ENCODE peak calls at places on chromosomes 12 and 14, in nine cellular contexts. One of them, this sample, is unnamed.

GRCh38 chr12:10562306-10562933 is 51.0 kb downstream of the MAGOHB start:
- DNase-seq in HCT116: peak; percentile 48
- DNase-seq in GM23338: peak; percentile 44
- DNase-seq in endothelial cell of umbilical vein: peak; percentile 72
- DNase-seq in stomach: no peak
- DNase-seq in sigmoid colon: no peak
- DNase-seq in suprapubic skin: no peak
- DNase-seq in prostate gland: peak; percentile 22
- DNase-seq in H1: no peak
- DNase-seq in this sample: no peak

GRCh38 chr12:52870361-52871290 is 21.8 kb upstream of the KRT78 start:
- DNase-seq in HCT116: no peak
- DNase-seq in GM23338: peak; percentile 85
- DNase-seq in endothelial cell of umbilical vein: peak; percentile 32
- DNase-seq in stomach: peak; percentile 81
- DNase-seq in sigmoid colon: peak; percentile 63
- DNase-seq in suprapubic skin: no peak
- DNase-seq in prostate gland: peak; percentile 46
- DNase-seq in H1: no peak
- DNase-seq in this sample: no peak

GRCh38 chr14:93269341-93270068 is 62.4 kb downstream of the UBR7 start:
- DNase-seq in HCT116: no peak
- DNase-seq in GM23338: peak; percentile 3
- DNase-seq in endothelial cell of umbilical vein: no peak
- DNase-seq in stomach: no peak
- DNase-seq in sigmoid colon: no peak
- DNase-seq in suprapubic skin: no peak
- DNase-seq in prostate gland: no peak
- DNase-seq in H1: no peak
- DNase-seq in this sample: no peak

GRCh38 chr12:716506-716905 is 35.9 kb upstream of the WNK1 start:
- DNase-seq in HCT116: no peak
- DNase-seq in GM23338: no peak
- DNase-seq in endothelial cell of umbilical vein: peak; percentile 24
- DNase-seq in stomach: no peak
- DNase-seq in sigmoid colon: no peak
- DNase-seq in suprapubic skin: no peak
- DNase-seq in prostate gland: no peak
- DNase-seq in H1: no peak
- DNase-seq in this sample: no peak

GRCh38 chr14:88069677-88070076 is 64.7 kb downstream of the GPR65 start:
- DNase-seq in HCT116: no peak
- DNase-seq in GM23338: no peak
- DNase-seq in endothelial cell of umbilical vein: no peak
- DNase-seq in stomach: no peak
- DNase-seq in sigmoid colon: no peak
- DNase-seq in suprapubic skin: no peak
- DNase-seq in prostate gland: no peak
- DNase-seq in H1: no peak
- DNase-seq in this sample: no peak

GRCh38 chr12:89244536-89244935 is 107.8 kb downstream of the DUSP6 start:
- DNase-seq in HCT116: no peak
- DNase-seq in GM23338: no peak
- DNase-seq in endothelial cell of umbilical vein: peak; percentile 68
- DNase-seq in stomach: no peak
- DNase-seq in sigmoid colon: no peak
- DNase-seq in suprapubic skin: no peak
- DNase-seq in prostate gland: no peak
- DNase-seq in H1: no peak
- DNase-seq in this sample: peak; percentile 26

GRCh38 chr12:86634706-86635410 is 378.7 kb upstream of the MGAT4C start:
- DNase-seq in HCT116: no peak
- DNase-seq in GM23338: no peak
- DNase-seq in endothelial cell of umbilical vein: no peak
- DNase-seq in stomach: no peak
- DNase-seq in sigmoid colon: no peak
- DNase-seq in suprapubic skin: no peak
- DNase-seq in prostate gland: no peak
- DNase-seq in H1: no peak
- DNase-seq in this sample: no peak

GRCh38 chr14:87935081-87935828 is 57.7 kb downstream of the GALC start:
- DNase-seq in HCT116: no peak
- DNase-seq in GM23338: no peak
- DNase-seq in endothelial cell of umbilical vein: no peak
- DNase-seq in stomach: no peak
- DNase-seq in sigmoid colon: no peak
- DNase-seq in suprapubic skin: no peak
- DNase-seq in prostate gland: no peak
- DNase-seq in H1: no peak
- DNase-seq in this sample: no peak

GRCh38 chr12:53974084-53975018 is at the start of gene HOTAIR:
- DNase-seq in HCT116: no peak
- DNase-seq in GM23338: peak; percentile 54
- DNase-seq in endothelial cell of umbilical vein: no peak
- DNase-seq in stomach: no peak
- DNase-seq in sigmoid colon: no peak
- DNase-seq in suprapubic skin: no peak
- DNase-seq in prostate gland: no peak
- DNase-seq in H1: no peak
- DNase-seq in this sample: no peak

GRCh38 chr14:65032319-65032718 is 45.6 kb downstream of the FNTB start:
- DNase-seq in HCT116: no peak
- DNase-seq in GM23338: no peak
- DNase-seq in endothelial cell of umbilical vein: no peak
- DNase-seq in stomach: no peak
- DNase-seq in sigmoid colon: no peak
- DNase-seq in suprapubic skin: no peak
- DNase-seq in prostate gland: no peak
- DNase-seq in H1: no peak
- DNase-seq in this sample: no peak

GRCh38 chr12:49043856-49044258 is 16.7 kb downstream of the KMT2D start:
- DNase-seq in HCT116: no peak
- DNase-seq in GM23338: peak; percentile 82
- DNase-seq in endothelial cell of umbilical vein: peak; percentile 39
- DNase-seq in stomach: peak; percentile 60
- DNase-seq in sigmoid colon: peak; percentile 80
- DNase-seq in suprapubic skin: peak; percentile 83
- DNase-seq in prostate gland: no peak
- DNase-seq in H1: no peak
- DNase-seq in this sample: peak; percentile 56

GRCh38 chr12:15546102-15546701 is 223.9 kb downstream of the PTPRO start:
- DNase-seq in HCT116: no peak
- DNase-seq in GM23338: no peak
- DNase-seq in endothelial cell of umbilical vein: no peak
- DNase-seq in stomach: no peak
- DNase-seq in sigmoid colon: no peak
- DNase-seq in suprapubic skin: no peak
- DNase-seq in prostate gland: no peak
- DNase-seq in H1: no peak
- DNase-seq in this sample: no peak

GRCh38 chr14:47332099-47332498 is 343.3 kb downstream of the MDGA2 start:
- DNase-seq in HCT116: no peak
- DNase-seq in GM23338: no peak
- DNase-seq in endothelial cell of umbilical vein: no peak
- DNase-seq in stomach: no peak
- DNase-seq in sigmoid colon: no peak
- DNase-seq in suprapubic skin: no peak
- DNase-seq in prostate gland: no peak
- DNase-seq in H1: no peak
- DNase-seq in this sample: no peak

GRCh38 chr12:124517260-124518050 is 50.0 kb downstream of the NCOR2 start:
- DNase-seq in HCT116: no peak
- DNase-seq in GM23338: no peak
- DNase-seq in endothelial cell of umbilical vein: peak; percentile 79
- DNase-seq in stomach: peak; percentile 92
- DNase-seq in sigmoid colon: peak; percentile 94
- DNase-seq in suprapubic skin: peak; percentile 91
- DNase-seq in prostate gland: peak; percentile 92
- DNase-seq in H1: no peak
- DNase-seq in this sample: peak; percentile 90

GRCh38 chr12:68743416-68743815 is 2.6 kb upstream of the SLC35E3 start:
- DNase-seq in HCT116: no peak
- DNase-seq in GM23338: no peak
- DNase-seq in endothelial cell of umbilical vein: no peak
- DNase-seq in stomach: no peak
- DNase-seq in sigmoid colon: no peak
- DNase-seq in suprapubic skin: no peak
- DNase-seq in prostate gland: no peak
- DNase-seq in H1: no peak
- DNase-seq in this sample: no peak

GRCh38 chr14:87175175-87175574 is 817.8 kb downstream of the GALC start:
- DNase-seq in HCT116: no peak
- DNase-seq in GM23338: no peak
- DNase-seq in endothelial cell of umbilical vein: no peak
- DNase-seq in stomach: no peak
- DNase-seq in sigmoid colon: no peak
- DNase-seq in suprapubic skin: no peak
- DNase-seq in prostate gland: no peak
- DNase-seq in H1: no peak
- DNase-seq in this sample: no peak

GRCh38 chr12:85138833-85139232 is 102.7 kb downstream of the LRRIQ1 start:
- DNase-seq in HCT116: no peak
- DNase-seq in GM23338: no peak
- DNase-seq in endothelial cell of umbilical vein: no peak
- DNase-seq in stomach: no peak
- DNase-seq in sigmoid colon: no peak
- DNase-seq in suprapubic skin: no peak
- DNase-seq in prostate gland: no peak
- DNase-seq in H1: no peak
- DNase-seq in this sample: no peak

GRCh38 chr14:33859306-33859705 is 91.6 kb downstream of the EGLN3 start:
- DNase-seq in HCT116: no peak
- DNase-seq in GM23338: no peak
- DNase-seq in endothelial cell of umbilical vein: no peak
- DNase-seq in stomach: no peak
- DNase-seq in sigmoid colon: no peak
- DNase-seq in suprapubic skin: no peak
- DNase-seq in prostate gland: no peak
- DNase-seq in H1: no peak
- DNase-seq in this sample: no peak

GRCh38 chr12:108691995-108692808 is 39.1 kb downstream of the CORO1C start:
- DNase-seq in HCT116: no peak
- DNase-seq in GM23338: no peak
- DNase-seq in endothelial cell of umbilical vein: peak; percentile 59
- DNase-seq in stomach: no peak
- DNase-seq in sigmoid colon: peak; percentile 76
- DNase-seq in suprapubic skin: no peak
- DNase-seq in prostate gland: peak; percentile 62
- DNase-seq in H1: no peak
- DNase-seq in this sample: peak; percentile 86

GRCh38 chr12:116309343-116309742 is 31.9 kb upstream of the MED13L start:
- DNase-seq in HCT116: no peak
- DNase-seq in GM23338: no peak
- DNase-seq in endothelial cell of umbilical vein: no peak
- DNase-seq in stomach: no peak
- DNase-seq in sigmoid colon: no peak
- DNase-seq in suprapubic skin: no peak
- DNase-seq in prostate gland: no peak
- DNase-seq in H1: no peak
- DNase-seq in this sample: no peak
- TF ChIP-seq POLR2AphosphoS5 in HCT116: no peak
- TF ChIP-seq POLR2AphosphoS5 in GM23338: no peak
- TF ChIP-seq POLR2AphosphoS5 in endothelial cell of umbilical vein: no peak
- TF ChIP-seq POLR2AphosphoS5 in stomach: no peak
- TF ChIP-seq POLR2AphosphoS5 in sigmoid colon: no peak
- TF ChIP-seq POLR2AphosphoS5 in suprapubic skin: no peak
- TF ChIP-seq POLR2AphosphoS5 in prostate gland: no peak
- TF ChIP-seq POLR2AphosphoS5 in H1: no peak
- TF ChIP-seq POLR2AphosphoS5 in this sample: no peak

GRCh38 chr14:106766145-106766544 is 1239.8 kb downstream of the TMEM121 start:
- DNase-seq in HCT116: no peak
- DNase-seq in GM23338: no peak
- DNase-seq in endothelial cell of umbilical vein: no peak
- DNase-seq in stomach: no peak
- DNase-seq in sigmoid colon: no peak
- DNase-seq in suprapubic skin: no peak
- DNase-seq in prostate gland: no peak
- DNase-seq in H1: no peak
- DNase-seq in this sample: no peak
- H3K4me1 ChIP-seq in HCT116: no peaks in the 10 kb centered on the region
- H3K4me1 ChIP-seq in GM23338: no peaks in the 10 kb centered on the region
- H3K4me1 ChIP-seq in endothelial cell of umbilical vein: no peaks in the 10 kb centered on the region
- H3K4me1 ChIP-seq in stomach: no peaks in the 10 kb centered on the region
- H3K4me1 ChIP-seq in sigmoid colon: no peaks in the 10 kb centered on the region
- H3K4me1 ChIP-seq in suprapubic skin: no peaks in the 10 kb centered on the region
- H3K4me1 ChIP-seq in prostate gland: no peaks in the 10 kb centered on the region
- H3K4me1 ChIP-seq in H1: no peaks in the 10 kb centered on the region
- H3K4me1 ChIP-seq in this sample: no peaks in the 10 kb centered on the region

GRCh38 chr14:103343905-103344797 is 10.1 kb downstream of the EIF5 start:
- DNase-seq in HCT116: no peak
- DNase-seq in GM23338: no peak
- DNase-seq in endothelial cell of umbilical vein: no peak
- DNase-seq in stomach: no peak
- DNase-seq in sigmoid colon: no peak
- DNase-seq in suprapubic skin: no peak
- DNase-seq in prostate gland: no peak
- DNase-seq in H1: no peak
- DNase-seq in this sample: no peak
- H3K27ac ChIP-seq in HCT116: no peak overlapping the region
- H3K27ac ChIP-seq in GM23338: peak overlapping the region; percentile 13
- H3K27ac ChIP-seq in endothelial cell of umbilical vein: no peak overlapping the region
- H3K27ac ChIP-seq in stomach: no peak overlapping the region
- H3K27ac ChIP-seq in sigmoid colon: no peak overlapping the region
- H3K27ac ChIP-seq in suprapubic skin: no peak overlapping the region
- H3K27ac ChIP-seq in prostate gland: no peak overlapping the region
- H3K27ac ChIP-seq in H1: no peak overlapping the region
- H3K27ac ChIP-seq in this sample: no peak overlapping the region

GRCh38 chr12:94588271-94588785 is 62.0 kb downstream of the TMCC3 start:
- DNase-seq in HCT116: no peak
- DNase-seq in GM23338: no peak
- DNase-seq in endothelial cell of umbilical vein: peak; percentile 31
- DNase-seq in stomach: no peak
- DNase-seq in sigmoid colon: no peak
- DNase-seq in suprapubic skin: no peak
- DNase-seq in prostate gland: no peak
- DNase-seq in H1: no peak
- DNase-seq in this sample: no peak

GRCh38 chr12:94585624-94586023 is 64.7 kb downstream of the TMCC3 start:
- DNase-seq in HCT116: no peak
- DNase-seq in GM23338: no peak
- DNase-seq in endothelial cell of umbilical vein: no peak
- DNase-seq in stomach: no peak
- DNase-seq in sigmoid colon: no peak
- DNase-seq in suprapubic skin: no peak
- DNase-seq in prostate gland: no peak
- DNase-seq in H1: no peak
- DNase-seq in this sample: no peak

GRCh38 chr12:94589591-94590001 is 60.8 kb downstream of the TMCC3 start:
- DNase-seq in HCT116: no peak
- DNase-seq in GM23338: no peak
- DNase-seq in endothelial cell of umbilical vein: no peak
- DNase-seq in stomach: no peak
- DNase-seq in sigmoid colon: no peak
- DNase-seq in suprapubic skin: no peak
- DNase-seq in prostate gland: no peak
- DNase-seq in H1: no peak
- DNase-seq in this sample: no peak

GRCh38 chr12:94586589-94587259 is 63.6 kb downstream of the TMCC3 start:
- DNase-seq in HCT116: no peak
- DNase-seq in GM23338: no peak
- DNase-seq in endothelial cell of umbilical vein: peak; percentile 95
- DNase-seq in stomach: no peak
- DNase-seq in sigmoid colon: no peak
- DNase-seq in suprapubic skin: no peak
- DNase-seq in prostate gland: no peak
- DNase-seq in H1: no peak
- DNase-seq in this sample: no peak

GRCh38 chr12:94587266-94588241 is 62.8 kb downstream of the TMCC3 start:
- DNase-seq in HCT116: no peak
- DNase-seq in GM23338: no peak
- DNase-seq in endothelial cell of umbilical vein: peak; percentile 90
- DNase-seq in stomach: no peak
- DNase-seq in sigmoid colon: peak; percentile 67
- DNase-seq in suprapubic skin: no peak
- DNase-seq in prostate gland: no peak
- DNase-seq in H1: no peak
- DNase-seq in this sample: no peak
- TF ChIP-seq POLR2AphosphoS5 in HCT116: no peak
- TF ChIP-seq POLR2AphosphoS5 in GM23338: no peak
- TF ChIP-seq POLR2AphosphoS5 in endothelial cell of umbilical vein: no peak
- TF ChIP-seq POLR2AphosphoS5 in stomach: no peak
- TF ChIP-seq POLR2AphosphoS5 in sigmoid colon: no peak
- TF ChIP-seq POLR2AphosphoS5 in suprapubic skin: no peak
- TF ChIP-seq POLR2AphosphoS5 in prostate gland: no peak
- TF ChIP-seq POLR2AphosphoS5 in H1: no peak
- TF ChIP-seq POLR2AphosphoS5 in this sample: peak; percentile 75

This sample was measured in upper lobe of left lung.